ENCODE peak calls at places on chromosomes 11 and 22, in six cellular contexts. A is CD8-positive, alpha-beta T cell; X is lower lobe of right lung; G is endothelial cell of umbilical vein; Q is mammary epithelial cell; Z is adrenal gland. B is an unnamed sample.

GRCh38 chr22:20803696-20804324 is 29.9 kb downstream of the SERPIND1 start:
- DNase-seq in Q (no peak), Z (no peak), G (peak), A (peak), X (no peak), B (peak)

GRCh38 chr11:95266751-95267374 is 35.9 kb upstream of the SESN3 start:
- DNase-seq in Z (no peak), X (no peak), G (no peak), A (no peak), Q (no peak), B (no peak)

GRCh38 chr11:65615950-65616574 is 486 bp downstream of the PCNX3 start:
- DNase-seq in Q (peak), Z (peak), G (no peak), X (no peak), A (no peak), B (no peak)

GRCh38 chr11:66910669-66911068 is 47.5 kb downstream of the PC start:
- DNase-seq in A (no peak), X (no peak), Q (no peak), G (no peak), Z (no peak), B (no peak)

GRCh38 chr11:19664896-19665548 is 47.6 kb upstream of the NAV2 start:
- DNase-seq in A (no peak), Z (no peak), X (no peak), G (no peak), Q (peak), B (peak)

GRCh38 chr11:110097459-110098012 is 4.3 kb downstream of the ZC3H12C start:
- DNase-seq in A (no peak), X (no peak), Q (peak), Z (no peak), G (no peak), B (no peak)

GRCh38 chr22:45717787-45718186 is 46.2 kb downstream of the ATXN10 start:
- DNase-seq in A (no peak), Z (no peak), X (no peak), Q (peak), G (no peak), B (no peak)

GRCh38 chr22:20422271-20422958 is 15.2 kb downstream of the SCARF2 start:
- DNase-seq in Q (no peak), G (no peak), A (no peak), X (peak), Z (no peak), B (no peak)

GRCh38 chr22:47386812-47387510 is 624.5 kb downstream of the TBC1D22A start:
- DNase-seq in X (no peak), G (no peak), A (no peak), Z (no peak), Q (no peak), B (no peak)

DNA sequence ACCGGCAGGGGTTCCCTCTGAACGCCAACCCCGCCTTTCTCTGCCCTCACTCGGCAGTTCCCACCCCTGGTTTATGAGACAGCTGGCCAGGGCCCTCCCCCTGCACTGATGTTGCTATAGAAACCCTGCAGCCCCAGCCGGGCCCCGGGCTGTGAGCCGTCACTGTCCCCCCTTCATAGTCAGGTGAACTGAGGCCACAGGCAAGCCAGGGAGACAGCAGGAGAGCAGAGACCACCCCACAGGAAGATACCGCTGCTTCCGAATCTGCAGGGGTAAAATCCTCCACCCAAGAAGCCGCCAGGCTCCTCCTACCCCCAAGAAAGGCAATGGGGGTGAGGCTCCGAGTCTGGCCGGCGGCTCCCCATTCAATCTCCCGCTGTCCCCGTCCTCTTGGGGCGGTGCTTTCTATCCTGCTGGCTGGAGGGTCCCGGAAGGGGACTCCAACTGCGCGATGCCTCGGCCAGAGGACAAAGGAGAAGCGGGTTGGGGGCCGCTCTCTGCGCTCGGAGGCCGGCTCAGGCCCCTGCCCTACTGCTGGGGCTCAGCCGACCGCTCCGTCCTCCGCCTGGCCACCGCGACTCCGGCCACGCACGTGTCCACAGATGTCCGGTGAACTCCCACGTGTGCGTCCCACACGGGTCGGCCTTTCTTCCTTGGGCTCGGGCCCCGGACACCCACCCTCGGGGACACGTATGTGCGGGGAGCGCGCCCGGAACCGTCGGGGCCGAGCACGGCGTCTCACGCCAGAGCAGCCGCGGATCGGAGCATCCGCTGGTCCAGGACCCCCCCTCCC is 585 bp downstream of the SLC25A22 start:
- DNase-seq in X (peak), Q (peak), Z (peak), G (peak), A (peak), B (peak)
- TF ChIP-seq CTCF in X (no peak), Q (no peak), Z (no peak), G (no peak), A (no peak), B (no peak)

GRCh38 chr11:114257621-114258558 is 38.3 kb upstream of the NNMT start:
- DNase-seq in X (peak), Q (no peak), A (no peak), Z (no peak), G (peak), B (peak)
- H3K27ac ChIP-seq in X (peak), Q (no peak), A (no peak), Z (peak), G (no peak), B (peak)

GRCh38 chr22:28882878-28883656 is at the start of gene ZNRF3:
- DNase-seq in X (peak), A (peak), Q (peak), Z (peak), G (peak), B (peak)
- TF ChIP-seq CTCF in X (no peak), A (no peak), Q (no peak), Z (peak), G (no peak), B (no peak)

GRCh38 chr11:15863411-15863810 is 492.9 kb downstream of the SOX6 start:
- DNase-seq in A (no peak), Z (no peak), Q (no peak), G (no peak), X (no peak), B (no peak)
- H3K27ac ChIP-seq in A (no peak), Z (no peak), Q (no peak), G (no peak), X (no peak), B (no peak)

GRCh38 chr11:26778000-26778757 is 56.3 kb upstream of the SLC5A12 start:
- DNase-seq in A (no peak), G (no peak), Q (peak), Z (no peak), X (no peak), B (no peak)

GRCh38 chr11:26780686-26781085 is 58.8 kb upstream of the SLC5A12 start:
- DNase-seq in G (no peak), Q (no peak), A (no peak), X (no peak), Z (no peak), B (no peak)

GRCh38 chr11:26779466-26779865 is 57.6 kb upstream of the SLC5A12 start:
- DNase-seq in X (no peak), G (no peak), A (no peak), Q (no peak), Z (no peak), B (no peak)

GRCh38 chr11:26782220-26782619 is 60.4 kb upstream of the SLC5A12 start:
- DNase-seq in Q (no peak), A (no peak), Z (no peak), G (no peak), X (no peak), B (no peak)

GRCh38 chr11:26783997-26784396 is 62.1 kb upstream of the SLC5A12 start:
- DNase-seq in G (no peak), Z (no peak), Q (no peak), X (no peak), A (no peak), B (no peak)
- TF ChIP-seq CTCF in G (no peak), Z (no peak), Q (no peak), X (no peak), A (no peak), B (no peak)

DNA sequence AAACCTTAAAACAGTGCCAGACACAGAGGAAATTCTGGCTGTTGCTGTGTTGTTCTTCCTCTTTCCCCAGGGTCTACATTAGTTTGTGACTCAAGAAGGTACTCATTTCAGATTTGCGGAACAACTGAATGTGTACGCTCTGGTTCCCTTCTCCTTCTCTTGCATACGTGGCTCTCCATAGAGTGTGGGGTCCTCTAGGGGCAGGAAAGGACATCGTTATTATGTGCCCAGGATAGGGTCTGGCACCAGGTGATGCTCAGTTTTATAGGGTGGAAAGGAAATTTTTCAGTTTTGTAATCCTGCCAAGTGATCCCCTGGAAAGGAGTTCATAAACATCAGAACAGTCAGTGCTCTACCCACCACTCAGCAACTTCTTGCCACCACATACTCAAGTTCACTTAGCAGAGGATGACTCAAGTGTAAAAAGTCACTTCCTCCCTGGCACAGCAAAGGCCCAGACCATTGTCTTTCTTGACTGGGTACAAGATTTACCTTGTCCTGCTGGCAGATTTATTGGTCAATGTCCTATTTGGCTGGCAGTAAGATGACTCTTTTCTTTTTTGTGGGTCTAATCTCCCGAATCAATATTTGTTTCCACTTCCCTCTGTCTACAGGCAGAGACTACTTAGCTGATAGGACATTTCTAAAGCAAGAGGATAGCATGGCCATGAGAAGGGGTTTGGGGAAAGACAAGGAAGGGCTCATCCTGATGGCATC is 246.0 kb upstream of the TENM4 start:
- DNase-seq in G (no peak), Q (no peak), A (no peak), Z (no peak), X (no peak), B (no peak)
- H3K27ac ChIP-seq in G (no peak), Q (no peak), A (no peak), Z (no peak), X (no peak), B (no peak)

GRCh38 chr11:2685051-2685450 is 14.7 kb downstream of the KCNQ1OT1 start:
- DNase-seq in Z (no peak), Q (no peak), G (no peak), X (no peak), A (no peak), B (no peak)

GRCh38 chr11:2685566-2686359 is 14.0 kb downstream of the KCNQ1OT1 start:
- DNase-seq in Z (no peak), G (no peak), X (no peak), A (no peak), Q (no peak), B (no peak)

GRCh38 chr11:2687223-2687530 is 12.6 kb downstream of the KCNQ1OT1 start:
- DNase-seq in Z (no peak), A (no peak), Q (no peak), X (no peak), G (no peak), B (no peak)

GRCh38 chr11:2687782-2688191 is 12.0 kb downstream of the KCNQ1OT1 start:
- DNase-seq in Q (no peak), Z (no peak), G (no peak), X (no peak), A (no peak), B (peak)

GRCh38 chr11:2686360-2687222 is 13.2 kb downstream of the KCNQ1OT1 start:
- DNase-seq in Z (no peak), Q (no peak), G (no peak), A (no peak), X (no peak), B (no peak)
- TF ChIP-seq CTCF in Z (no peak), Q (no peak), G (no peak), A (no peak), X (no peak), B (no peak)